ENCODE peak calls at places on chromosomes 16 and 17, in nine cellular contexts. M, N, W, B, S, X, I, U and R are unnamed samples.

GRCh38 chr16:87560428-87561199 is 41.7 kb upstream of the JPH3 start:
- DNase-seq in S (peak), M (no peak), X (no peak), W (no peak), N (no peak), U (peak), B (no peak), I (peak), R (peak)

GRCh38 chr16:9260665-9261064 is 169.2 kb downstream of the HAPSTR1 start:
- DNase-seq in I (no peak), M (no peak), B (no peak), W (no peak), U (no peak), N (no peak), S (no peak), X (no peak), R (peak)

GRCh38 chr17:75535119-75535537 is 9.6 kb downstream of the LLGL2 start:
- DNase-seq in X (no peak), N (no peak), B (no peak), U (no peak), W (no peak), I (no peak), M (no peak), S (peak), R (no peak)

GRCh38 chr16:379183-379960 is 2.4 kb downstream of the PGAP6 start:
- DNase-seq in M (no peak), W (no peak), U (no peak), B (no peak), X (no peak), S (peak), N (no peak), I (no peak), R (peak)

GRCh38 chr17:37745801-37746426 is 1.1 kb upstream of the HNF1B start:
- DNase-seq in I (no peak), M (no peak), B (no peak), W (no peak), U (no peak), S (peak), N (no peak), X (no peak), R (no peak)

GRCh38 chr17:50986989-50987660 is 121.0 kb upstream of the TOB1 start:
- DNase-seq in N (no peak), S (no peak), I (no peak), M (no peak), X (peak), U (no peak), W (no peak), B (no peak), R (no peak)

GRCh38 chr16:31141489-31142108 is 6.1 kb upstream of the PRSS8 start:
- DNase-seq in W (no peak), I (no peak), U (no peak), M (no peak), N (no peak), S (peak), B (no peak), X (peak), R (no peak)

GRCh38 chr17:19716108-19717030 is at the start of gene SLC47A2:
- DNase-seq in X (no peak), U (no peak), S (peak), W (no peak), B (no peak), I (no peak), M (peak), N (no peak), R (no peak)

GRCh38 chr16:48613061-48613957 is 3.3 kb upstream of the N4BP1 start:
- DNase-seq in X (peak), M (no peak), B (no peak), U (no peak), N (peak), S (no peak), I (peak), W (no peak), R (no peak)

GRCh38 chr16:80570106-80570478 is 29.3 kb downstream of the DYNLRB2 start:
- DNase-seq in S (no peak), B (peak), N (no peak), M (no peak), I (no peak), U (no peak), W (no peak), X (no peak), R (no peak)

GRCh38 chr16:27829975-27830374 is 233.5 kb downstream of the GSG1L start:
- DNase-seq in N (no peak), W (no peak), B (no peak), S (no peak), X (no peak), I (no peak), M (no peak), U (no peak), R (no peak)

GRCh38 chr16:75262800-75263127 is 11.3 kb upstream of the BCAR1 start:
- DNase-seq in I (no peak), X (no peak), U (no peak), N (no peak), S (no peak), B (no peak), W (no peak), M (no peak), R (no peak)